ENCODE peak calls at places on chromosomes 5 and 9, in ten cellular contexts. One of them, this sample, is unnamed.

GRCh38 chr5:93909356-93909755 is 168.0 kb upstream of the POU5F2 start:
- DNase-seq in MM.1S: no peak
- DNase-seq in endothelial cell: no peak
- DNase-seq in CD4-positive, alpha-beta T cell: no peak
- DNase-seq in PC-9: no peak
- DNase-seq in prostate gland: no peak
- DNase-seq in choroid plexus epithelial cell: no peak
- DNase-seq in GM23338: peak
- DNase-seq in colonic mucosa: no peak
- DNase-seq in GM13977: no peak
- DNase-seq in this sample: no peak

GRCh38 chr5:154523704-154524103 is 45.7 kb upstream of the HAND1 start:
- DNase-seq in GM13977: no peak
- DNase-seq in endothelial cell: no peak
- DNase-seq in prostate gland: no peak
- DNase-seq in colonic mucosa: no peak
- DNase-seq in CD4-positive, alpha-beta T cell: no peak
- DNase-seq in GM23338: no peak
- DNase-seq in PC-9: no peak
- DNase-seq in choroid plexus epithelial cell: no peak
- DNase-seq in MM.1S: no peak
- DNase-seq in this sample: no peak

GRCh38 chr9:34133436-34133949 is 7.0 kb upstream of the DCAF12 start:
- DNase-seq in PC-9: no peak
- DNase-seq in colonic mucosa: no peak
- DNase-seq in CD4-positive, alpha-beta T cell: no peak
- DNase-seq in prostate gland: no peak
- DNase-seq in GM23338: no peak
- DNase-seq in MM.1S: no peak
- DNase-seq in endothelial cell: no peak
- DNase-seq in choroid plexus epithelial cell: no peak
- DNase-seq in GM13977: no peak
- DNase-seq in this sample: no peak

GRCh38 chr9:27408523-27408922 is 111.6 kb upstream of the EQTN start:
- DNase-seq in endothelial cell: no peak
- DNase-seq in GM13977: no peak
- DNase-seq in prostate gland: no peak
- DNase-seq in MM.1S: no peak
- DNase-seq in PC-9: no peak
- DNase-seq in choroid plexus epithelial cell: no peak
- DNase-seq in GM23338: no peak
- DNase-seq in CD4-positive, alpha-beta T cell: no peak
- DNase-seq in colonic mucosa: no peak
- DNase-seq in this sample: no peak

GRCh38 chr9:71683598-71684235 is 84.6 kb downstream of the CEMIP2 start:
- DNase-seq in endothelial cell: no peak
- DNase-seq in CD4-positive, alpha-beta T cell: no peak
- DNase-seq in PC-9: no peak
- DNase-seq in GM23338: peak
- DNase-seq in MM.1S: no peak
- DNase-seq in GM13977: no peak
- DNase-seq in prostate gland: peak
- DNase-seq in choroid plexus epithelial cell: peak
- DNase-seq in colonic mucosa: no peak
- DNase-seq in this sample: no peak

GRCh38 chr9:137028281-137029057 is 432 bp upstream of the ABCA2 start:
- DNase-seq in PC-9: no peak
- DNase-seq in CD4-positive, alpha-beta T cell: peak
- DNase-seq in colonic mucosa: peak
- DNase-seq in choroid plexus epithelial cell: peak
- DNase-seq in prostate gland: peak
- DNase-seq in endothelial cell: peak
- DNase-seq in MM.1S: peak
- DNase-seq in GM23338: peak
- DNase-seq in GM13977: peak
- DNase-seq in this sample: peak

GRCh38 chr9:79559501-79560181 is 12.1 kb upstream of the TLE4 start:
- DNase-seq in colonic mucosa: no peak
- DNase-seq in GM13977: no peak
- DNase-seq in MM.1S: no peak
- DNase-seq in PC-9: no peak
- DNase-seq in endothelial cell: no peak
- DNase-seq in prostate gland: no peak
- DNase-seq in choroid plexus epithelial cell: no peak
- DNase-seq in CD4-positive, alpha-beta T cell: no peak
- DNase-seq in GM23338: no peak
- DNase-seq in this sample: no peak

GRCh38 chr5:81334304-81335061 is 33.1 kb downstream of the ZCCHC9 start:
- DNase-seq in PC-9: no peak
- DNase-seq in choroid plexus epithelial cell: no peak
- DNase-seq in prostate gland: no peak
- DNase-seq in endothelial cell: no peak
- DNase-seq in CD4-positive, alpha-beta T cell: no peak
- DNase-seq in colonic mucosa: no peak
- DNase-seq in GM13977: no peak
- DNase-seq in GM23338: no peak
- DNase-seq in MM.1S: no peak
- DNase-seq in this sample: no peak

GRCh38 chr5:127417534-127417933 is 99.9 kb upstream of the PRRC1 start:
- DNase-seq in prostate gland: no peak
- DNase-seq in PC-9: no peak
- DNase-seq in GM13977: no peak
- DNase-seq in colonic mucosa: no peak
- DNase-seq in endothelial cell: no peak
- DNase-seq in GM23338: no peak
- DNase-seq in MM.1S: no peak
- DNase-seq in CD4-positive, alpha-beta T cell: no peak
- DNase-seq in choroid plexus epithelial cell: no peak
- DNase-seq in this sample: no peak

GRCh38 chr9:24832307-24832706 is 286.6 kb upstream of the IZUMO3 start:
- DNase-seq in choroid plexus epithelial cell: peak
- DNase-seq in CD4-positive, alpha-beta T cell: no peak
- DNase-seq in prostate gland: no peak
- DNase-seq in PC-9: no peak
- DNase-seq in endothelial cell: peak
- DNase-seq in GM13977: no peak
- DNase-seq in GM23338: peak
- DNase-seq in MM.1S: peak
- DNase-seq in colonic mucosa: no peak
- DNase-seq in this sample: no peak
- TF ChIP-seq CTCF in choroid plexus epithelial cell: peak
- TF ChIP-seq CTCF in CD4-positive, alpha-beta T cell: no peak
- TF ChIP-seq CTCF in prostate gland: no peak
- TF ChIP-seq CTCF in PC-9: peak
- TF ChIP-seq CTCF in endothelial cell: peak
- TF ChIP-seq CTCF in GM13977: peak
- TF ChIP-seq CTCF in GM23338: peak
- TF ChIP-seq CTCF in MM.1S: peak
- TF ChIP-seq CTCF in colonic mucosa: no peak
- TF ChIP-seq CTCF in this sample: no peak

GRCh38 chr9:7055201-7055903 is 297.6 kb downstream of the KDM4C start:
- DNase-seq in colonic mucosa: no peak
- DNase-seq in PC-9: no peak
- DNase-seq in CD4-positive, alpha-beta T cell: no peak
- DNase-seq in choroid plexus epithelial cell: no peak
- DNase-seq in GM13977: peak
- DNase-seq in GM23338: no peak
- DNase-seq in endothelial cell: no peak
- DNase-seq in MM.1S: no peak
- DNase-seq in prostate gland: no peak
- DNase-seq in this sample: no peak
- TF ChIP-seq CTCF in colonic mucosa: no peak
- TF ChIP-seq CTCF in PC-9: no peak
- TF ChIP-seq CTCF in CD4-positive, alpha-beta T cell: no peak
- TF ChIP-seq CTCF in choroid plexus epithelial cell: no peak
- TF ChIP-seq CTCF in GM13977: no peak
- TF ChIP-seq CTCF in GM23338: no peak
- TF ChIP-seq CTCF in endothelial cell: no peak
- TF ChIP-seq CTCF in MM.1S: no peak
- TF ChIP-seq CTCF in prostate gland: no peak
- TF ChIP-seq CTCF in this sample: no peak

GRCh38 chr5:116272281-116272941 is 187.6 kb downstream of the COMMD10 start:
- DNase-seq in colonic mucosa: no peak
- DNase-seq in MM.1S: no peak
- DNase-seq in CD4-positive, alpha-beta T cell: no peak
- DNase-seq in choroid plexus epithelial cell: peak
- DNase-seq in GM13977: no peak
- DNase-seq in endothelial cell: no peak
- DNase-seq in GM23338: peak
- DNase-seq in prostate gland: no peak
- DNase-seq in PC-9: no peak
- DNase-seq in this sample: no peak
- TF ChIP-seq CTCF in colonic mucosa: no peak
- TF ChIP-seq CTCF in MM.1S: no peak
- TF ChIP-seq CTCF in CD4-positive, alpha-beta T cell: no peak
- TF ChIP-seq CTCF in choroid plexus epithelial cell: peak
- TF ChIP-seq CTCF in GM13977: no peak
- TF ChIP-seq CTCF in endothelial cell: no peak
- TF ChIP-seq CTCF in GM23338: no peak
- TF ChIP-seq CTCF in prostate gland: no peak
- TF ChIP-seq CTCF in PC-9: no peak
- TF ChIP-seq CTCF in this sample: no peak

GRCh38 chr5:115169392-115170127 is at the start of gene TRIM36:
- DNase-seq in MM.1S: peak
- DNase-seq in PC-9: peak
- DNase-seq in colonic mucosa: peak
- DNase-seq in GM23338: peak
- DNase-seq in GM13977: peak
- DNase-seq in CD4-positive, alpha-beta T cell: peak
- DNase-seq in choroid plexus epithelial cell: peak
- DNase-seq in endothelial cell: peak
- DNase-seq in prostate gland: peak
- DNase-seq in this sample: peak
- TF ChIP-seq CTCF in MM.1S: peak
- TF ChIP-seq CTCF in PC-9: no peak
- TF ChIP-seq CTCF in colonic mucosa: no peak
- TF ChIP-seq CTCF in GM23338: peak
- TF ChIP-seq CTCF in GM13977: peak
- TF ChIP-seq CTCF in CD4-positive, alpha-beta T cell: no peak
- TF ChIP-seq CTCF in choroid plexus epithelial cell: peak
- TF ChIP-seq CTCF in endothelial cell: no peak
- TF ChIP-seq CTCF in prostate gland: peak
- TF ChIP-seq CTCF in this sample: no peak

DNA sequence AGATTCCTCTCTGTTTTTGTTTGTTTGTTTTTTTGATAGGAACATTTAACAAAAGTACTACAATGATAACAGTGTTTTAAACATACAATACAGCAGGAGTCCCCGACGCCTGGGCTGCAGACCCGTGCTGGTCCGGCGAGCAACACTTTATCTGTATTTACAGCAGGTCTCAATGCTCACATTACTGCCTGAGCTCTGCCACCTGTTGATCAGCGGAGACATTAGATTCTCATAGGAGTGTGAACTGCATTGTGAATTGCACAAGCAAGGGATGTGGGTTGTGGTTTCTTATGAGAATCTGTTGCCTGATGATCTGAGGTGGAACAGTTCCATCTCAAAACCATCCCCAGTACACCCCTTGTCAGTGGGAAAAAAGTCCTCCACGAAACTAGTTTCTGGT is 1068.5 kb upstream of the CDH10 start:
- DNase-seq in colonic mucosa: no peak
- DNase-seq in endothelial cell: peak
- DNase-seq in GM23338: peak
- DNase-seq in PC-9: no peak
- DNase-seq in prostate gland: no peak
- DNase-seq in CD4-positive, alpha-beta T cell: no peak
- DNase-seq in MM.1S: peak
- DNase-seq in GM13977: no peak
- DNase-seq in choroid plexus epithelial cell: no peak
- DNase-seq in this sample: no peak
- TF ChIP-seq CTCF in colonic mucosa: no peak
- TF ChIP-seq CTCF in endothelial cell: no peak
- TF ChIP-seq CTCF in GM23338: peak
- TF ChIP-seq CTCF in PC-9: no peak
- TF ChIP-seq CTCF in prostate gland: no peak
- TF ChIP-seq CTCF in CD4-positive, alpha-beta T cell: no peak
- TF ChIP-seq CTCF in MM.1S: no peak
- TF ChIP-seq CTCF in GM13977: peak
- TF ChIP-seq CTCF in choroid plexus epithelial cell: no peak
- TF ChIP-seq CTCF in this sample: no peak

DNA sequence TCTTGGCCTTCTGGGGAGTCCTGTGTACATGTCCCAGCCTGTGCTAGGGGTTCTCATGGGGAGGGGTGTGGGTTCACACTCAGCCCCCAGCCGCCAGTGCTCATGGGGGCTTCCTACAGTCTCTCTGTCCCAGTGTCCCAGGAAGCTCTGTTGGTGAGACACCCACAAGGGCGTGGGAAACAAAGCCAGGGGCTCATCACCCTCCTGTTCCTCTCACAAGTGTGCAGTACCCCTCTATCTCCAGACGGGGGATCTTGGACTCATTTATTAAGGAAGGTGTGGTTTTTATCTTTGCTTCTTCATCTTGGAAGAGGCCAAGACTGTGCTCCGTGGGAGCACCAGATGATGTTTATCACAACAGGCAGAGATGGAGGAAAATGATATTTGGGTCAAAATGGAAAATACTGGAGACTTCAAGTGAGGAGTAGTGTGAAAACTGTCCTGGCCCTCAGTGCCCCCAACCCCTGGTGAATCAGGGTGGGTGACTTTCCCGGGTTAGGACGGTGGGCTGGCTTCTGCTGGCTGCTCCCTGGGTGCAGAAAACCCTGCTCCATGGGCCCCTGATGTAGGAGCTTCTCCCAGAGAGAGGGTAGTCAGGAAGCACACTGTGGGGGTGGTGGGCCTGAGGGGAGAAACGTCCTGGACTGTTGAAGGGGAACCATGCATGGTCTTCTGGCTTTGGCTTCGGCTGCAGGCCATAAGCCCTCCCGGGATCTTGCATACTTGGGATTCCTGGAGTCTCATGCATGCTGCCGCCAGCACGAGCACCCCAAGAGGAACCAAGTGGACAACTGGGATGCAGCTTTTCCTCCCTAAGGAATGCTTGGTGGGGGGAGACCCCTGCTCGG is 15.3 kb downstream of the TMEM171 start:
- DNase-seq in PC-9: no peak
- DNase-seq in CD4-positive, alpha-beta T cell: no peak
- DNase-seq in GM13977: no peak
- DNase-seq in choroid plexus epithelial cell: peak
- DNase-seq in GM23338: peak
- DNase-seq in MM.1S: peak
- DNase-seq in colonic mucosa: no peak
- DNase-seq in prostate gland: no peak
- DNase-seq in endothelial cell: no peak
- DNase-seq in this sample: no peak
- TF ChIP-seq CTCF in PC-9: peak
- TF ChIP-seq CTCF in CD4-positive, alpha-beta T cell: peak
- TF ChIP-seq CTCF in GM13977: peak
- TF ChIP-seq CTCF in choroid plexus epithelial cell: peak
- TF ChIP-seq CTCF in GM23338: peak
- TF ChIP-seq CTCF in MM.1S: peak
- TF ChIP-seq CTCF in colonic mucosa: peak
- TF ChIP-seq CTCF in prostate gland: no peak
- TF ChIP-seq CTCF in endothelial cell: no peak
- TF ChIP-seq CTCF in this sample: no peak

DNA sequence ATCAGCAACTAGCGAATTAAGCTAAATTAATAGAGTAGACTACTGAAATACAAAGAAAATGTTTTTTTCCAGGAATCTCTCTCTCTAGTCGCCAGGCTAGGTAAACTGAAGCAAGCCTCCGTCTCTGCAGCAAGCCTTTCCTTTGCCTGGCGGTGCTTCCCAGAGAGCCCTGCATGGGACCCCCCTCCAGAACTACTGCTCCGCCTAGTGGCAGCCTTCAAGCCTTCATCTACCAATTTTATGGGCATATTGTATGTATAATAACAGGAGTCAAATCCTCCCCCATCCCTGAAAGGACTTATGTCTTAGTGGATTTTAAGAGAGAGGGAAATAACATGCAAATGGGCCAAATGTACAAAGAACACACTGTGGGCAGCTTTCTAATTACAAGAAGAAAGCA is 241.9 kb downstream of the SAXO1 start:
- DNase-seq in colonic mucosa: no peak
- DNase-seq in prostate gland: no peak
- DNase-seq in GM23338: peak
- DNase-seq in GM13977: no peak
- DNase-seq in CD4-positive, alpha-beta T cell: no peak
- DNase-seq in endothelial cell: peak
- DNase-seq in choroid plexus epithelial cell: peak
- DNase-seq in MM.1S: no peak
- DNase-seq in PC-9: no peak
- DNase-seq in this sample: no peak
- TF ChIP-seq CTCF in colonic mucosa: no peak
- TF ChIP-seq CTCF in prostate gland: no peak
- TF ChIP-seq CTCF in GM23338: peak
- TF ChIP-seq CTCF in GM13977: peak
- TF ChIP-seq CTCF in CD4-positive, alpha-beta T cell: no peak
- TF ChIP-seq CTCF in endothelial cell: peak
- TF ChIP-seq CTCF in choroid plexus epithelial cell: peak
- TF ChIP-seq CTCF in MM.1S: no peak
- TF ChIP-seq CTCF in PC-9: peak
- TF ChIP-seq CTCF in this sample: no peak